ENCODE peak calls at places on chromosomes 5 and 9, in four cellular contexts. One of them, this sample, is unnamed.

GRCh38 chr5:143066556-143067281 is 296.5 kb downstream of the ARHGAP26 start:
- DNase-seq in left ventricle myocardium inferior: peak; percentile 41
- DNase-seq in mesendoderm: no peak
- DNase-seq in transverse colon: peak; percentile 32
- DNase-seq in this sample: no peak

GRCh38 chr5:74309050-74309449 is 331.5 kb downstream of the ENC1 start:
- DNase-seq in left ventricle myocardium inferior: no peak
- DNase-seq in transverse colon: no peak
- DNase-seq in mesendoderm: no peak
- DNase-seq in this sample: peak; percentile 37

GRCh38 chr5:119049824-119050449 is 20.9 kb upstream of the DMXL1 start:
- DNase-seq in left ventricle myocardium inferior: no peak
- DNase-seq in transverse colon: no peak
- DNase-seq in mesendoderm: peak; percentile 42
- DNase-seq in this sample: no peak

GRCh38 chr5:116546033-116546742 is 28.4 kb downstream of the SEMA6A start:
- DNase-seq in mesendoderm: peak; percentile 85
- DNase-seq in transverse colon: peak; percentile 80
- DNase-seq in left ventricle myocardium inferior: no peak
- DNase-seq in this sample: peak; percentile 96

GRCh38 chr9:70058569-70059161 is 15.0 kb downstream of the MAMDC2 start:
- DNase-seq in mesendoderm: no peak
- DNase-seq in transverse colon: no peak
- DNase-seq in left ventricle myocardium inferior: no peak
- DNase-seq in this sample: no peak

GRCh38 chr5:150510460-150511263 is 2.7 kb downstream of the NDST1 start:
- DNase-seq in left ventricle myocardium inferior: no peak
- DNase-seq in transverse colon: peak; percentile 78
- DNase-seq in mesendoderm: no peak
- DNase-seq in this sample: peak; percentile 95

GRCh38 chr9:97714435-97714834 is 17.3 kb upstream of the XPA start:
- DNase-seq in transverse colon: no peak
- DNase-seq in mesendoderm: no peak
- DNase-seq in left ventricle myocardium inferior: no peak
- DNase-seq in this sample: peak; percentile 61

GRCh38 chr9:87796232-87796631 is 70.3 kb downstream of the CTSL start:
- DNase-seq in left ventricle myocardium inferior: no peak
- DNase-seq in mesendoderm: no peak
- DNase-seq in transverse colon: no peak
- DNase-seq in this sample: no peak

GRCh38 chr5:171667341-171668096 is 118.1 kb upstream of the SMIM23 start:
- DNase-seq in mesendoderm: peak; percentile 95
- DNase-seq in transverse colon: no peak
- DNase-seq in left ventricle myocardium inferior: peak; percentile 60
- DNase-seq in this sample: no peak

GRCh38 chr5:3310551-3311340 is 284.9 kb upstream of the IRX1 start:
- DNase-seq in mesendoderm: no peak
- DNase-seq in left ventricle myocardium inferior: no peak
- DNase-seq in transverse colon: no peak
- DNase-seq in this sample: no peak

GRCh38 chr5:143004361-143004802 is 234.2 kb downstream of the ARHGAP26 start:
- DNase-seq in transverse colon: no peak
- DNase-seq in left ventricle myocardium inferior: no peak
- DNase-seq in mesendoderm: no peak
- DNase-seq in this sample: no peak

GRCh38 chr9:92992549-92992948 is 45.2 kb downstream of the FGD3 start:
- DNase-seq in left ventricle myocardium inferior: no peak
- DNase-seq in transverse colon: no peak
- DNase-seq in mesendoderm: peak; percentile 72
- DNase-seq in this sample: no peak

GRCh38 chr5:1728846-1729245 is 70.8 kb downstream of the MRPL36 start:
- DNase-seq in mesendoderm: no peak
- DNase-seq in transverse colon: no peak
- DNase-seq in left ventricle myocardium inferior: no peak
- DNase-seq in this sample: no peak

GRCh38 chr9:4306066-4306787 is 6.4 kb upstream of the GLIS3 start:
- DNase-seq in transverse colon: no peak
- DNase-seq in mesendoderm: no peak
- DNase-seq in left ventricle myocardium inferior: no peak
- DNase-seq in this sample: no peak

GRCh38 chr9:135690836-135691570 is 8.3 kb downstream of the SOHLH1 start:
- DNase-seq in mesendoderm: no peak
- DNase-seq in left ventricle myocardium inferior: no peak
- DNase-seq in transverse colon: no peak
- DNase-seq in this sample: no peak

GRCh38 chr5:36090033-36090432 is 23.4 kb upstream of the UGT3A2 start:
- DNase-seq in transverse colon: no peak
- DNase-seq in mesendoderm: peak; percentile 95
- DNase-seq in left ventricle myocardium inferior: no peak
- DNase-seq in this sample: peak; percentile 59

GRCh38 chr5:175378444-175379028 is 65.4 kb downstream of the DRD1 start:
- DNase-seq in mesendoderm: no peak
- DNase-seq in transverse colon: no peak
- DNase-seq in left ventricle myocardium inferior: no peak
- DNase-seq in this sample: no peak

GRCh38 chr5:143575264-143575663 is 171.8 kb upstream of the NR3C1 start:
- DNase-seq in left ventricle myocardium inferior: no peak
- DNase-seq in mesendoderm: no peak
- DNase-seq in transverse colon: no peak
- DNase-seq in this sample: no peak

GRCh38 chr9:127796225-127796813 is 6.4 kb upstream of the FPGS start:
- DNase-seq in transverse colon: no peak
- DNase-seq in left ventricle myocardium inferior: no peak
- DNase-seq in mesendoderm: no peak
- DNase-seq in this sample: peak; percentile 71

GRCh38 chr5:85484982-85485574 is 1100.4 kb upstream of the EDIL3 start:
- DNase-seq in transverse colon: no peak
- DNase-seq in mesendoderm: peak; percentile 59
- DNase-seq in left ventricle myocardium inferior: no peak
- DNase-seq in this sample: no peak

GRCh38 chr9:131275332-131276106 is 791 bp downstream of the FAM78A start:
- DNase-seq in mesendoderm: peak; percentile 52
- DNase-seq in transverse colon: peak; percentile 49
- DNase-seq in left ventricle myocardium inferior: peak; percentile 73
- DNase-seq in this sample: no peak

GRCh38 chr9:4894076-4894475 is 91.0 kb upstream of the JAK2 start:
- DNase-seq in mesendoderm: no peak
- DNase-seq in transverse colon: no peak
- DNase-seq in left ventricle myocardium inferior: no peak
- DNase-seq in this sample: no peak

GRCh38 chr5:17720070-17720469 is 85.8 kb downstream of the TAF11L14 start:
- DNase-seq in mesendoderm: no peak
- DNase-seq in transverse colon: no peak
- DNase-seq in left ventricle myocardium inferior: no peak
- DNase-seq in this sample: no peak

GRCh38 chr5:102312586-102312985 is 16.5 kb upstream of the SLCO4C1 start:
- DNase-seq in left ventricle myocardium inferior: no peak
- DNase-seq in mesendoderm: peak; percentile 1
- DNase-seq in transverse colon: no peak
- DNase-seq in this sample: no peak

GRCh38 chr5:139956342-139956741 is 86.8 kb downstream of the NRG2 start:
- DNase-seq in left ventricle myocardium inferior: no peak
- DNase-seq in mesendoderm: no peak
- DNase-seq in transverse colon: no peak
- DNase-seq in this sample: no peak

DNA sequence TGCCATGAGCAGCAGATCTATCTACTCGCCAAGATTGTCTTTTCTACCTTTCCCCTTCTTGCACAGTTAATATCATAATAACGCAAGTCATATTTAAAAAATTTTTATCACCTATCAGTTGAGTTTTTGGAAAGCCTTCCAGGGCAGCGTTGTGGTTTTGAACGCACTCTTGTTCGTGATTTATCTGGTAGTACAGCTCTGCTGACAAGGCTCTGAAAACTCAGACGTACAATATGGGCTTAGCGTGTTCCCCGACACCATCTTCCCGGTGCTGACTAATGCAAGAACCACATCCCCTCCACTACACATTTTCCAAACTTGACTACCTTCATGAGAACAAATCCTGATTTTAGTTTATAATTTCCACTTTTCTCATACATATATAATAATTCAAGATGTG is 1.6 kb upstream of the NFIL3 start:
- DNase-seq in transverse colon: no peak
- DNase-seq in left ventricle myocardium inferior: no peak
- DNase-seq in mesendoderm: no peak
- DNase-seq in this sample: no peak
- H3K4me3 ChIP-seq in transverse colon: no peak overlapping the region
- H3K4me3 ChIP-seq in left ventricle myocardium inferior: peak overlapping the region; percentile 93
- H3K4me3 ChIP-seq in mesendoderm: no peak overlapping the region
- H3K4me3 ChIP-seq in this sample: no peak overlapping the region

DNA sequence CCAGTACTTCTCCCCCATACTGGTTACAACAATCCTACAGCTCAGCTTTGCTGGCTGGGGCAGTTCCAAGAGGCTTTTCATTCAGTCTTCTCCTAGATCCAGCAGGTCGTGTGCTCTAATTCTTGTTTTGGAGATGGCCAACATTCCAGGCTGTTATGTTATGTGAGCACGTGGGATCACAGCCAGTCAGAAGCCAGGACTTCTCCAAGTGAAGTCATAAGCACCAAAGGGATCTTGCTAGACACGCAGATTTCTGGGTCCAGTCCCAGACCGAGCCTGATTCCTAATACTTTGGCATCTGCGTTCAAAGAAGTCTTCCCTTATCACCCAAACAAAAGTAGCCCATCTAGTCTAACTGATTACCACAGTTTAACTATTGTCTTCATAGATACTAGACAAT is 1.4 kb upstream of the LARP1 start:
- DNase-seq in left ventricle myocardium inferior: peak; percentile 61
- DNase-seq in transverse colon: peak; percentile 62
- DNase-seq in mesendoderm: peak; percentile 45
- DNase-seq in this sample: no peak
- H3K4me3 ChIP-seq in left ventricle myocardium inferior: peak overlapping the region; percentile 92
- H3K4me3 ChIP-seq in transverse colon: peak overlapping the region; percentile 36
- H3K4me3 ChIP-seq in mesendoderm: no peak overlapping the region
- H3K4me3 ChIP-seq in this sample: no peak overlapping the region

GRCh38 chr9:133638076-133638475 is 1.9 kb downstream of the DBH start:
- DNase-seq in left ventricle myocardium inferior: no peak
- DNase-seq in transverse colon: no peak
- DNase-seq in mesendoderm: no peak
- DNase-seq in this sample: no peak

GRCh38 chr9:133635506-133635902 is 659 bp upstream of the DBH start:
- DNase-seq in left ventricle myocardium inferior: no peak
- DNase-seq in mesendoderm: no peak
- DNase-seq in transverse colon: no peak
- DNase-seq in this sample: no peak

GRCh38 chr9:133637451-133638055 is 1.4 kb downstream of the DBH start:
- DNase-seq in transverse colon: no peak
- DNase-seq in mesendoderm: no peak
- DNase-seq in left ventricle myocardium inferior: no peak
- DNase-seq in this sample: no peak

GRCh38 chr9:133635903-133636531 is at the start of gene DBH:
- DNase-seq in transverse colon: no peak
- DNase-seq in mesendoderm: no peak
- DNase-seq in left ventricle myocardium inferior: no peak
- DNase-seq in this sample: no peak

GRCh38 chr9:133636902-133637301 is 739 bp downstream of the DBH start:
- DNase-seq in transverse colon: no peak
- DNase-seq in left ventricle myocardium inferior: no peak
- DNase-seq in mesendoderm: no peak
- DNase-seq in this sample: no peak
- H3K4me3 ChIP-seq in transverse colon: no peak overlapping the region
- H3K4me3 ChIP-seq in left ventricle myocardium inferior: no peak overlapping the region
- H3K4me3 ChIP-seq in mesendoderm: no peak overlapping the region
- H3K4me3 ChIP-seq in this sample: no peak overlapping the region

GRCh38 chr5:138927539-138927938 is 52.4 kb upstream of the LRRTM2 start:
- DNase-seq in mesendoderm: no peak
- DNase-seq in transverse colon: no peak
- DNase-seq in left ventricle myocardium inferior: no peak
- DNase-seq in this sample: no peak

GRCh38 chr5:138930371-138931097 is 55.4 kb upstream of the LRRTM2 start:
- DNase-seq in transverse colon: no peak
- DNase-seq in left ventricle myocardium inferior: no peak
- DNase-seq in mesendoderm: no peak
- DNase-seq in this sample: no peak

GRCh38 chr5:138927979-138928378 is 52.8 kb upstream of the LRRTM2 start:
- DNase-seq in left ventricle myocardium inferior: peak; percentile 82
- DNase-seq in mesendoderm: no peak
- DNase-seq in transverse colon: peak; percentile 43
- DNase-seq in this sample: peak; percentile 94

GRCh38 chr5:138926688-138927448 is 51.7 kb upstream of the LRRTM2 start:
- DNase-seq in left ventricle myocardium inferior: no peak
- DNase-seq in mesendoderm: no peak
- DNase-seq in transverse colon: no peak
- DNase-seq in this sample: peak; percentile 81

DNA sequence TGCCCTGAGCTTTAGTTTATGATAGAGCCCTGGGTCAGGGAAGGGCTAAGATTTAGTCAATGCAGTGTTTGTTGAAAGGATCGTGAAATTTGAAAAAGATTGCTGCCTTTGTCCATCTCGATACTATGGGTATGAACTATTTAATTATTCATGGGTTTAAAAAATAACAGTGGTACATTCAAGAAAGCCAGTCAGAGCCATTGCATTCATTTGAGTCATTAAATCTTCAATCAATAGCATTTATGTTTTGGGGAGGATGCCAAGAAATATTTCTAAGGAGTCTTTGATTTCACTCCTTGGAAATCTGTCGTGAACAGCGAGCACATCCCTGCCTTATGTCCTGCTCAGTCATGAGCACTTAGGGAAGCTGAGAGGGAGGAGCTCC is 54.4 kb upstream of the LRRTM2 start:
- DNase-seq in left ventricle myocardium inferior: no peak
- DNase-seq in mesendoderm: no peak
- DNase-seq in transverse colon: no peak
- DNase-seq in this sample: no peak
- H3K4me3 ChIP-seq in left ventricle myocardium inferior: no peak overlapping the region
- H3K4me3 ChIP-seq in mesendoderm: no peak overlapping the region
- H3K4me3 ChIP-seq in transverse colon: no peak overlapping the region
- H3K4me3 ChIP-seq in this sample: no peak overlapping the region

GRCh38 chr9:77848897-77849296 is 182.7 kb downstream of the GNAQ start:
- DNase-seq in left ventricle myocardium inferior: peak; percentile 30
- DNase-seq in mesendoderm: peak; percentile 46
- DNase-seq in transverse colon: peak; percentile 36
- DNase-seq in this sample: no peak
- H3K4me3 ChIP-seq in left ventricle myocardium inferior: no peak overlapping the region
- H3K4me3 ChIP-seq in mesendoderm: no peak overlapping the region
- H3K4me3 ChIP-seq in transverse colon: no peak overlapping the region
- H3K4me3 ChIP-seq in this sample: no peak overlapping the region

DNA sequence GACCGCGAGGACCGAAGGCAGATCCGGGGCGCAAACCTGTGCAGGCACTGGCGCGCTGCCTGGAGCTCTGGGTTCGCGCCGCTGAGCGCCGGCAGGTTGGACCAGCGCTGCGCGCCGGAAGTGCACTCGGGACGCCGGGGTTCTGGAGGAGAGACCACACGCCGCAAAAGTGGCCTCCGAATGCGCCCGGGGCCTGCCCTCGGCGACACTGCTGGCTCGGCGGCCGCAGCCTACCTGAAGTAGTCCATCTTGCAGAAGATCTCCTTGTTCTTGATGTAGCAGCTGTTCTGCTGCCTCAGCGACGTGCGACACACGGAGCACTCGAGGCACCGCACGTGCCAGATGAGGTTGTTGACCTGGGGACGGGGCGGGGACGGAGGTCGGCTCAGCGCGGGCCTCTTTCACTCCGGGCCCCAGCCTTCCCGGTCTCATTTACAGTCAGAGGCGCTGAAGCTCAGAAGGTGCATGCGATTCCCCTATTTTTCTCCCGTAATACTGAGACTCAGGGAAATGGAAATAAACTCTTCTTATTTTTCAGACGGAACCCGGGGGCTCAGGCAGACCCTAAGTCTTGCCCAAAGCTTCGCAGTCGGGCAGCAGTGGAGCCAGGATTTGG is 2.5 kb downstream of the LHX6 start:
- DNase-seq in transverse colon: no peak
- DNase-seq in mesendoderm: peak; percentile 36
- DNase-seq in left ventricle myocardium inferior: no peak
- DNase-seq in this sample: no peak
- H3K4me3 ChIP-seq in transverse colon: no peak overlapping the region
- H3K4me3 ChIP-seq in mesendoderm: no peak overlapping the region
- H3K4me3 ChIP-seq in left ventricle myocardium inferior: peak overlapping the region; percentile 60
- H3K4me3 ChIP-seq in this sample: no peak overlapping the region